ENCODE peak calls at places on chromosomes 12 and 14, in five cellular contexts. K is gastrocnemius medialis, Y is lung, B is tibial artery, F is endodermal cell. T is an unnamed sample.

GRCh38 chr12:121214855-121215745 is 5.2 kb downstream of the P2RX4 start:
- DNase-seq in F (no peak), B (peak; percentile 28), K (no peak), Y (no peak), T (no peak)

GRCh38 chr14:101917413-101918124 is 46.8 kb upstream of the DYNC1H1 start:
- DNase-seq in B (no peak), Y (no peak), K (no peak), F (peak; percentile 66), T (no peak)

GRCh38 chr14:80872645-80873044 is 68.9 kb downstream of the CEP128 start:
- DNase-seq in Y (no peak), K (no peak), F (no peak), B (no peak), T (no peak)

GRCh38 chr12:9605490-9605889 is 2.2 kb downstream of the KLRB1 start:
- DNase-seq in B (no peak), F (no peak), K (no peak), Y (no peak), T (no peak)

GRCh38 chr12:81128930-81129554 is 51.2 kb downstream of the ACSS3 start:
- DNase-seq in F (peak; percentile 80), K (peak; percentile 22), Y (no peak), B (no peak), T (no peak)

GRCh38 chr12:130992448-130992847 is 38.7 kb downstream of the ADGRD1 start:
- DNase-seq in B (no peak), K (no peak), Y (peak; percentile 81), F (no peak), T (no peak)

GRCh38 chr12:54163147-54163546 is 25.6 kb downstream of the SMUG1 start:
- DNase-seq in F (no peak), K (no peak), Y (no peak), B (no peak), T (no peak)

GRCh38 chr12:116880817-116881324 is 370 bp downstream of the HRK start:
- DNase-seq in B (no peak), K (no peak), Y (no peak), F (peak; percentile 92), T (no peak)

GRCh38 chr12:68317047-68317667 is 15.0 kb downstream of the MDM1 start:
- DNase-seq in F (no peak), K (no peak), Y (no peak), B (peak; percentile 22), T (no peak)

GRCh38 chr12:6538420-6539275 is 4.3 kb downstream of the GAPDH start:
- DNase-seq in F (peak; percentile 84), Y (no peak), B (no peak), K (peak; percentile 64), T (no peak)

GRCh38 chr12:108597559-108598471 is at the start of gene TMEM119:
- DNase-seq in B (peak; percentile 37), F (no peak), Y (peak; percentile 35), K (no peak), T (no peak)

GRCh38 chr14:40240456-40240855 is 808.2 kb upstream of the FBXO33 start:
- DNase-seq in F (no peak), K (no peak), Y (no peak), B (no peak), T (no peak)

GRCh38 chr12:48329199-48329939 is 21.4 kb downstream of the ZNF641 start:
- DNase-seq in Y (no peak), K (no peak), B (no peak), F (peak; percentile 39), T (no peak)

GRCh38 chr12:21950649-21951048 is 9.4 kb upstream of the ABCC9 start:
- DNase-seq in B (no peak), Y (no peak), K (no peak), F (no peak), T (no peak)

GRCh38 chr12:94405378-94406116 is 54.1 kb downstream of the CEP83 start:
- DNase-seq in F (no peak), B (no peak), Y (no peak), K (no peak), T (no peak)

GRCh38 chr12:3076730-3077571 is at the start of gene TSPAN9:
- DNase-seq in Y (peak; percentile 78), K (peak; percentile 60), B (peak; percentile 66), F (peak; percentile 94), T (peak; percentile 14)

GRCh38 chr12:116058574-116058973 is 218.9 kb downstream of the MED13L start:
- DNase-seq in K (no peak), B (no peak), Y (no peak), F (no peak), T (no peak)

GRCh38 chr12:6708968-6709394 is 8.4 kb upstream of the PIANP start:
- DNase-seq in Y (no peak), B (no peak), K (no peak), F (no peak), T (no peak)

GRCh38 chr12:43104524-43104923 is 447.5 kb downstream of the ADAMTS20 start:
- DNase-seq in F (no peak), K (no peak), B (no peak), Y (no peak), T (no peak)

GRCh38 chr12:94421868-94422740 is 37.6 kb downstream of the CEP83 start:
- DNase-seq in K (no peak), Y (no peak), F (peak; percentile 53), B (no peak), T (no peak)

GRCh38 chr12:12898136-12898712 is 6.9 kb downstream of the GPRC5A start:
- DNase-seq in Y (no peak), K (no peak), B (no peak), F (no peak), T (no peak)

GRCh38 chr12:11880424-11880823 is 190.3 kb upstream of the BCL2L14 start:
- DNase-seq in B (no peak), K (no peak), Y (no peak), F (no peak), T (no peak)

GRCh38 chr12:17640615-17641014 is 449.4 kb downstream of the RERGL start:
- DNase-seq in Y (no peak), F (no peak), K (no peak), B (no peak), T (no peak)

GRCh38 chr12:50971946-50972345 is 19.6 kb downstream of the HIGD1C start:
- DNase-seq in F (no peak), K (no peak), Y (no peak), B (no peak), T (no peak)

GRCh38 chr12:115569694-115570093 is 707.8 kb downstream of the MED13L start:
- DNase-seq in Y (no peak), B (no peak), F (peak; percentile 65), K (no peak), T (no peak)

GRCh38 chr12:108826115-108826806 is 31.1 kb downstream of the SSH1 start:
- DNase-seq in K (peak; percentile 73), Y (no peak), B (peak; percentile 83), F (no peak), T (peak; percentile 62)

GRCh38 chr14:95434161-95434560 is 82.3 kb downstream of the SYNE3 start:
- DNase-seq in K (no peak), Y (no peak), B (no peak), F (no peak), T (no peak)

GRCh38 chr14:95428557-95428956 is 87.9 kb downstream of the SYNE3 start:
- DNase-seq in F (no peak), B (no peak), Y (no peak), K (no peak), T (no peak)

GRCh38 chr14:95432152-95433093 is 84.0 kb downstream of the SYNE3 start:
- DNase-seq in K (no peak), Y (no peak), F (peak; percentile 89), B (no peak), T (peak; percentile 58)

GRCh38 chr14:95433094-95433478 is 83.4 kb downstream of the SYNE3 start:
- DNase-seq in B (no peak), Y (no peak), K (no peak), F (no peak), T (no peak)

DNA sequence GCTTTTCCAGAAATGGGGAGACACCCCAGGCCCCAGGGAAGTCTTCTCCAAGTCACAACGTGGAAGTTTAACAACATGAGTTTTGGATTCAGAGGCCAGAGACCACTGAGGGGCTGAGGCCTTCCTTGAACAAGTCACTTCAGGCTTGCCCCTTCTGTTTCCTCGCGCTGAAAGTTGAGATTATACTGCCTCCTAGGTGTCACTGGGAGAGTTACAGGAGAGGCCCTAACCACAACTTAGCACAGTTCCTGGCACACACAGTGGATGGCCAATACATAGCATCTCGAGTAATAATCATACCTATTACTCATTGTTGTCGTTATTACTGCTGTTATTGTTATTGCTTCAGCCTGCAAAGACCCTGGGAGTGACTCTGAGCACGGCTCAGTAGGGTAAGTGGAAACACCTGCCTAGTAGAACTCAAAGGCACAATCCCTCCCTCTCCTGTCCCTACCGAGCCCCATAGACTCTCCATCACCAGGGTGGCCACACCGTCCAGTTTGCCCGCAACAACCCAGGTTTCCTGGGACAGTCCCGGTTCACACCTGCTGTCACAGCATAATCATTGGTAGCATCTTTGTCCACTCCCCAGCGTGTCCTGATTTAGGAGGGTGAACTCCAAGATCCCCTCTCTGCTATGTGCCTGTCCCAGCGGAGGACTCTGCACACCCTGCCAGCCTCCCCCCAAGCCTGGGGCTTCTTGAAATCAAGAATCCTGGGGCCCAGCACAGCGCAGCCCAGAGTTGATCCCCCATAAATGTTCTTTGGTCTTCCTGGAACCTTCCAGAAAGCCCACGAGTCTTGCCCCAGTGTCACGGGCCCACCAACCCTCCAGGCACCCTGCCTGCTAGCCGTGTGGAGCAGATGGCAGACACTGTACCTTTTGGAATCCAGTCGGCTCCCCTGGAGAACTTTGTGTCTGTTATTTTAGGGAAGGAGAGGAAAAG is 85.0 kb downstream of the SYNE3 start:
- DNase-seq in K (no peak), F (peak; percentile 77), Y (no peak), B (no peak), T (no peak)
- H3K4me3 ChIP-seq in K (no peak overlapping the region), F (no peak overlapping the region), Y (no peak overlapping the region), B (no peak overlapping the region), T (no peak overlapping the region)

GRCh38 chr12:92943482-92944250 is 14.6 kb upstream of the EEA1 start:
- DNase-seq in B (no peak), Y (no peak), K (no peak), F (no peak), T (no peak)
- TF ChIP-seq CTCF in B (no peak), Y (no peak), K (no peak), F (peak; percentile 56), T (no peak)

DNA sequence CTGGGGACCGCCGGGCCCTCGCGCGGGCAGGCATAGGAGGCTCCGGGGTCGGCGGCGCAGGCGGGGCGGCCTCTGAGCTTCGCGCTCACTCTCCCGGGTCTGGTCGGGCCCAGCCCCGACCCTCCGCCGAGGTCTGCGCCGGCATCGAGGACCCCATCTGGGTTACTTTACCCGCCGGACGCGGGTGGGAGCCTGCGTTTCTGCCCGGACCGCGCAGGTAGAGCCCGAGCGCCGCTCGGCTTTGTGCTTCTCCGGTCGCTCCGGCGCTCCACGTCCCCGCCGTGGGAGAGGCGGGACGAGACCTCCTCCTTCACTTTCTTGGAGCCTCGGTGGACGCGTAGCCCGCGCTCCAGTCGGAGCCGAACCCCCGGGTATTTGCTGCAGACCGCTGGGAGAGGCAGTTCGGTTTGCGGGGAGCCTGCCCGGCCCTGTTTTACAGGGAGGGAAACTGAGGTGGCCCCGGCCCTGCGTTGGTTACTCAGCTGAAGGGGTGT is 63.2 kb downstream of the FBXL14 start:
- DNase-seq in K (no peak), Y (no peak), B (no peak), F (peak; percentile 81), T (no peak)
- H3K27me3 ChIP-seq in K (peaks cover 49% of the 10 kb centered on the region), Y (no peaks in the 10 kb centered on the region), B (peaks cover 22% of the 10 kb centered on the region), F (peaks cover 81% of the 10 kb centered on the region), T (no peaks in the 10 kb centered on the region)

DNA sequence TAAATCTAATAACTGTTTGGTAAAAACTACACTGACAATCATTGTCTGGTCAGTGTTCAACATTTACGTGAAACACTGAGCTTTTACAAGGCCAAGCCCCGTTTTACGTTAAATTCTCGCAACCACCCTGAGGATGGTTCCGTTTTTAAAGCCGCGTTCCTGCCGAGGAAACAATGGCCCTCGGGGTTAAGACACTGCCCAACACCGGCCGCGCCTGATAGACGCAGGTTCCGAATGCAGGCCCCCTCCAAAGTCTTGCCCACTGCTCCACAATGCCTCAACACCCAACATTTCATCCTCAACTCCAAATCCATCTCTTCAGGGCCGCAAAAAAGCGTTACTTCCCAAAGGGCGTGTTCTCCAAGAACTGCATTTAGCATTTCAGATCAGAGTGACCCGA is 953 bp upstream of the SNRPF start:
- DNase-seq in F (no peak), K (no peak), Y (no peak), B (no peak), T (no peak)
- H3K4me3 ChIP-seq in F (peak overlapping the region; percentile 94), K (peak overlapping the region; percentile 78), Y (no peak overlapping the region), B (peak overlapping the region; percentile 80), T (peak overlapping the region; percentile 97)

T was measured in dorsolateral prefrontal cortex.